ENCODE peak calls at places on chromosome 11, in four cellular contexts. W is tibial nerve, X is A549, F is sigmoid colon. S is an unnamed sample.

GRCh38 chr11:973237-973636 is 47.6 kb downstream of the AP2A2 start:
- DNase-seq in F (no peak), X (no peak), W (no peak), S (no peak)

GRCh38 chr11:88042238-88043032 is 132.8 kb downstream of the RAB38 start:
- DNase-seq in W (no peak), X (no peak), F (no peak), S (no peak)

GRCh38 chr11:33735426-33736147 is 636 bp downstream of the CD59 start:
- DNase-seq in X (no peak), F (no peak), W (peak; percentile 29), S (peak; percentile 57)

GRCh38 chr11:19281555-19281954 is 40.8 kb upstream of the E2F8 start:
- DNase-seq in W (no peak), F (no peak), X (no peak), S (no peak)

GRCh38 chr11:108887436-108888238 is 222.8 kb downstream of the DDX10 start:
- DNase-seq in F (no peak), W (no peak), X (no peak), S (no peak)

GRCh38 chr11:11909727-11910126 is 68.0 kb downstream of the USP47 start:
- DNase-seq in F (no peak), X (no peak), W (no peak), S (no peak)

GRCh38 chr11:113159967-113160621 is 154.3 kb upstream of the TTC12 start:
- DNase-seq in F (no peak), W (no peak), X (no peak), S (no peak)

GRCh38 chr11:74866557-74866956 is 82.3 kb downstream of the XRRA1 start:
- DNase-seq in W (no peak), X (no peak), F (no peak), S (no peak)

GRCh38 chr11:66692446-66692845 is 14.8 kb upstream of the RBM4B start:
- DNase-seq in F (no peak), X (no peak), W (no peak), S (no peak)

GRCh38 chr11:17719028-17719939 is at the start of gene MYOD1:
- DNase-seq in F (peak; percentile 63), X (no peak), W (no peak), S (peak; percentile 62)

GRCh38 chr11:2451336-2451735 is 6.5 kb downstream of the KCNQ1 start:
- DNase-seq in W (no peak), F (no peak), X (no peak), S (no peak)

GRCh38 chr11:12684821-12685220 is 10.6 kb downstream of the TEAD1 start:
- DNase-seq in F (no peak), W (no peak), X (no peak), S (peak; percentile 42)

GRCh38 chr11:64445651-64446050 is 86.7 kb downstream of the RPS6KA4 start:
- DNase-seq in X (no peak), F (peak; percentile 38), W (no peak), S (no peak)

GRCh38 chr11:68173926-68174325 is 39.2 kb downstream of the KMT5B start:
- DNase-seq in W (no peak), X (no peak), F (no peak), S (no peak)

GRCh38 chr11:125167292-125167953 is 2.9 kb downstream of the PKNOX2 start:
- DNase-seq in W (no peak), F (peak; percentile 77), X (no peak), S (peak; percentile 83)

GRCh38 chr11:121687961-121688566 is 235.3 kb upstream of the SORL1-AS1 start:
- DNase-seq in F (peak; percentile 64), X (no peak), W (no peak), S (no peak)

GRCh38 chr11:84795698-84796097 is 831.4 kb downstream of the DLG2 start:
- DNase-seq in F (no peak), X (no peak), W (no peak), S (peak; percentile 38)

GRCh38 chr11:14886509-14886908 is 5.5 kb downstream of the CYP2R1 start:
- DNase-seq in X (no peak), F (no peak), W (no peak), S (no peak)

GRCh38 chr11:130706572-130706971 is 209.7 kb downstream of the SNX19 start:
- DNase-seq in W (no peak), X (no peak), F (no peak), S (no peak)

GRCh38 chr11:85663080-85663729 is 1.7 kb downstream of the CREBZF start:
- DNase-seq in X (no peak), W (no peak), F (no peak), S (no peak)

GRCh38 chr11:1817511-1817910 is 17.3 kb upstream of the SYT8 start:
- DNase-seq in F (no peak), X (no peak), W (no peak), S (no peak)

GRCh38 chr11:106670069-106670468 is 348.2 kb downstream of the GUCY1A2 start:
- DNase-seq in F (no peak), W (no peak), X (no peak), S (no peak)

GRCh38 chr11:126466288-126467045 is 111.0 kb downstream of the ST3GAL4 start:
- DNase-seq in F (no peak), W (no peak), X (no peak), S (no peak)

GRCh38 chr11:45037425-45038005 is 86.8 kb upstream of the TP53I11 start:
- DNase-seq in F (no peak), X (no peak), W (no peak), S (no peak)

GRCh38 chr11:47466201-47466600 is 17.3 kb upstream of the RAPSN start:
- DNase-seq in F (no peak), X (no peak), W (no peak), S (no peak)

GRCh38 chr11:68090706-68091105 is 30.5 kb downstream of the CHKA start:
- DNase-seq in X (no peak), W (no peak), F (no peak), S (no peak)

GRCh38 chr11:134644489-134645456 is 232.7 kb upstream of the B3GAT1 start:
- DNase-seq in F (peak; percentile 50), X (no peak), W (no peak), S (no peak)

GRCh38 chr11:128876133-128876650 is 9.1 kb upstream of the KCNJ1 start:
- DNase-seq in X (no peak), F (no peak), W (no peak), S (no peak)

GRCh38 chr11:64834723-64835615 is 9.5 kb downstream of the CDC42BPG start:
- DNase-seq in X (peak; percentile 58), F (no peak), W (no peak), S (peak; percentile 88)

GRCh38 chr11:61091373-61092279 is 10.7 kb upstream of the CD5 start:
- DNase-seq in F (no peak), W (no peak), X (no peak), S (no peak)

GRCh38 chr11:30358569-30358968 is 35.7 kb downstream of the ARL14EP start:
- DNase-seq in W (no peak), X (no peak), F (no peak), S (no peak)

GRCh38 chr11:30360741-30361140 is 37.8 kb downstream of the ARL14EP start:
- DNase-seq in W (no peak), F (no peak), X (no peak), S (no peak)

GRCh38 chr11:30368394-30368793 is 45.5 kb downstream of the ARL14EP start:
- DNase-seq in F (no peak), X (no peak), W (no peak), S (no peak)

GRCh38 chr11:30365793-30366517 is 43.1 kb downstream of the ARL14EP start:
- DNase-seq in F (no peak), W (no peak), X (no peak), S (no peak)

DNA sequence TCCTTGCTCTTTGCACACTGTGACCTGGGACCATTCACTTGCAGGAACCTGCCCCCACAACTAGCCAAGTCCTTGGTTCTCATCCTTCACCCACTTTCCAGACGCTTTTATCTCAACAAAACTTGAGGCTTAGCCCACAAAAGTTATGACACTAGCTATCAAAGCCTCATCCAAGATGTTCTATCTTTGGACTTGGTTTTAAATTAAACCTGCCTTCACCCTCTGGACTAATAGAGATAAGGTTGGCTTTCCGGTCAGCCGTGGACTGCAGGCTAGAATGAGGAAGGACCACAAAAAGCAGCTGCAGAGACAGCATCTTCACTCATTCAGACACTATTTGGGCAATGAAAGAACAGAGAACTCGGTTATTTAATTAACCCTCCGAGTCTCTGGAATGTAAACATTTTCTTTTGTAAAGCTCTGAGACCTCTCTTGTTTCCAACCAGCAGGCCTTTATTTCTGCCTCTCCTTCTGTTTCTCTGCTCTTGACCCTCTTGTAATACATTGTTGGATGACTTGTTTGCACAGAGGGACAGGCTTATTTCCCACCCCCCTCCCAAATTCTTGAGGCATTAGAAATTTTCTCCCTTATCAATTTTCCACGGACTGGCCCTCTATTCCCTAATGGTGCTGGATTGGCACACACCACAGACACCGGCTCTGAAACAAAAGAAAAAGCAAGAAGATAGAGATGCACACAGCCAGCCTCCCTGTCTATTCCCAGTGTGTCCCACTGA is 41.4 kb downstream of the ARL14EP start:
- DNase-seq in W (no peak), F (no peak), X (no peak), S (no peak)
- TF ChIP-seq EP300 in W (no peak), F (no peak), X (no peak), S (no peak)

GRCh38 chr11:72890881-72891280 is 76.7 kb downstream of the ATG16L2 start:
- DNase-seq in X (no peak), F (no peak), W (no peak), S (no peak)

DNA sequence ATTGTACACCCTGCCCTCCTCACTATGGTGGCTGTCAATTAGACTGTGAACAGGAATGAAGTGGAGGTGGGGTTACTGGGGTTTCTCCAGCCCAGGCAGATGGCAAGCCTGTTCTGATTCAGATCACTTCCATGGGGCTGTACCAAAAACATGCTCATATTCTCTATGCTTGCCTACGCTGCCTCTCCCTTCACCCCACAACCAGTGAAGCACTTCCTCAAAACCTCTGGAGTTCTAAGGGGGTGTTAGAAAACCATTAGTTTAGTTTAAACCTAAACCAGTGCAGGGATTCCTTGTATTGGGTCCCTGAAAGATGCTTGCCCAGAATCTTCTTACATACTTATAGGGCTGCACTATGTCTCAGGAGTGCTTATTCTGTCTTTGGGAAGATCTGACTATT is 71.6 kb downstream of the ATG16L2 start:
- DNase-seq in F (no peak), X (no peak), W (no peak), S (no peak)
- H3K4me3 ChIP-seq in F (no peak overlapping the region), X (no peak overlapping the region), W (no peak overlapping the region), S (no peak overlapping the region)

GRCh38 chr11:78851883-78852586 is 277.4 kb upstream of the NARS2 start:
- DNase-seq in F (no peak), W (no peak), X (no peak), S (peak; percentile 58)

GRCh38 chr11:78853521-78853920 is 278.9 kb upstream of the NARS2 start:
- DNase-seq in X (no peak), W (no peak), F (no peak), S (no peak)

GRCh38 chr11:78860720-78861422 is 286.2 kb upstream of the NARS2 start:
- DNase-seq in X (no peak), W (no peak), F (no peak), S (no peak)

GRCh38 chr11:78855146-78855545 is 280.5 kb upstream of the NARS2 start:
- DNase-seq in F (no peak), W (no peak), X (no peak), S (no peak)

DNA sequence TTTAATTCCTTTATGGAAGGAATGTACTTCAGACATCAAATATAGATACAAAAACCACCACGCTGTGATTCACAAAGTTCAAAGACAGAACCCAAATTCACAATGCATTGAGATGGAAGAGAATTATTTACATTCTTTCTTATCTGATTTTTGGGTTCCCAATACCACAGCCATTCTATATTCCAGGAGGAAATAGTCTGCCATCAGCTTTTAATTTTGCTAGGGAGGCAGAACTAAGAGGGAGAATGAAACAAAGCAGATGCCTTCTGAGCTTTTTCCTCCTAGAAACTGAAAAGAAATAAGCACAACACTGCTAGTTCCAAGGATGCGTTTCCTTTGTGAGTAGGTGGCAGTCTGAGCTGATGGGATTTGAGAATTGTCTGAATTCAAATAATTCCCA is 283.0 kb upstream of the NARS2 start:
- DNase-seq in F (no peak), W (no peak), X (no peak), S (no peak)
- TF ChIP-seq EP300 in F (no peak), W (no peak), X (no peak), S (no peak)

GRCh38 chr11:46388619-46389449 is 2.7 kb downstream of the CHRM4 start:
- DNase-seq in F (no peak), W (no peak), X (no peak), S (no peak)
- H3K4me3 ChIP-seq in F (no peak overlapping the region), W (no peak overlapping the region), X (peak overlapping the region; percentile 59), S (no peak overlapping the region)

S was measured in upper lobe of left lung.